ENCODE peak calls at places on chromosomes 5 and 9, in seven cellular contexts. D, S, L, O, Y, B and G are unnamed samples.
A peak's percentile ranks its signal among the peaks of the same experiment; 100 is the strongest.

GRCh38 chr5:76737846-76738245 is 21.9 kb downstream of the F2R start:
- DNase-seq in D (no peak), S (no peak), L (no peak), O (no peak), Y (no peak), B (no peak), G (no peak)

GRCh38 chr5:2375796-2376195 is 375.7 kb downstream of the IRX2 start:
- DNase-seq in D (no peak), S (no peak), L (no peak), O (no peak), Y (no peak), B (no peak), G (no peak)

GRCh38 chr5:1670342-1670741 is 129.3 kb downstream of the MRPL36 start:
- DNase-seq in D (no peak), S (no peak), L (no peak), O (no peak), Y (no peak), B (no peak), G (no peak)

GRCh38 chr9:14272924-14273528 is 40.9 kb downstream of the NFIB start:
- DNase-seq in D (no peak), S (no peak), L (no peak), O (no peak), Y (no peak), B (no peak), G (no peak)

GRCh38 chr5:176541338-176542134 is 4.3 kb upstream of the RNF44 start:
- DNase-seq in D (no peak), S (no peak), L (peak; percentile 85), O (no peak), Y (peak; percentile 75), B (peak; percentile 56), G (no peak)

GRCh38 chr5:76403713-76403962 is 553 bp downstream of the IQGAP2 start:
- DNase-seq in D (no peak), S (no peak), L (no peak), O (peak; percentile 68), Y (no peak), B (no peak), G (peak; percentile 72)

GRCh38 chr5:161256957-161257356 is 289.6 kb downstream of the GABRB2 start:
- DNase-seq in D (no peak), S (no peak), L (no peak), O (no peak), Y (no peak), B (no peak), G (no peak)

GRCh38 chr9:5642170-5642569 is 13.3 kb downstream of the RIC1 start:
- DNase-seq in D (no peak), S (no peak), L (no peak), O (no peak), Y (no peak), B (no peak), G (no peak)

GRCh38 chr9:78860806-78861475 is 564.0 kb downstream of the PSAT1 start:
- DNase-seq in D (no peak), S (no peak), L (no peak), O (no peak), Y (no peak), B (no peak), G (no peak)

GRCh38 chr9:2859776-2860379 is 16.0 kb upstream of the PUM3 start:
- DNase-seq in D (peak; percentile 50), S (peak; percentile 66), L (peak; percentile 81), O (peak; percentile 61), Y (peak; percentile 88), B (peak; percentile 39), G (peak; percentile 42)

GRCh38 chr5:134079748-134080581 is 34.5 kb upstream of the TCF7 start:
- DNase-seq in D (no peak), S (peak; percentile 48), L (no peak), O (no peak), Y (no peak), B (no peak), G (no peak)

GRCh38 chr5:264346-264745 is 7.1 kb upstream of the PDCD6 start:
- DNase-seq in D (no peak), S (no peak), L (no peak), O (no peak), Y (no peak), B (no peak), G (no peak)

GRCh38 chr9:70601000-70601929 is 186.8 kb upstream of the KLF9 start:
- DNase-seq in D (no peak), S (peak; percentile 99), L (peak; percentile 87), O (peak; percentile 70), Y (peak; percentile 98), B (peak; percentile 40), G (peak; percentile 75)

GRCh38 chr5:136518814-136519213 is 153.5 kb upstream of the TRPC7 start:
- DNase-seq in D (no peak), S (no peak), L (no peak), O (no peak), Y (no peak), B (no peak), G (no peak)

GRCh38 chr9:121924700-121925099 is 168.4 kb downstream of the TTLL11 start:
- DNase-seq in D (no peak), S (no peak), L (no peak), O (no peak), Y (no peak), B (no peak), G (no peak)

GRCh38 chr5:13601152-13601551 is 343.3 kb downstream of the DNAH5 start:
- DNase-seq in D (no peak), S (no peak), L (no peak), O (no peak), Y (no peak), B (peak; percentile 25), G (no peak)

GRCh38 chr9:134980516-134980915 is 62.8 kb upstream of the FCN1 start:
- DNase-seq in D (no peak), S (no peak), L (no peak), O (no peak), Y (no peak), B (no peak), G (no peak)

GRCh38 chr5:8842906-8843590 is 702.8 kb downstream of the SEMA5A start:
- DNase-seq in D (no peak), S (no peak), L (peak; percentile 28), O (peak; percentile 27), Y (peak; percentile 73), B (no peak), G (no peak)

GRCh38 chr9:109904666-109905065 is 124.7 kb downstream of the PALM2AKAP2 start:
- DNase-seq in D (no peak), S (no peak), L (no peak), O (no peak), Y (no peak), B (no peak), G (no peak)

GRCh38 chr5:9617739-9618504 is 12.2 kb downstream of the TAS2R1 start:
- DNase-seq in D (no peak), S (no peak), L (no peak), O (no peak), Y (no peak), B (no peak), G (no peak)

GRCh38 chr5:148979104-148979723 is 83.6 kb downstream of the SH3TC2 start:
- DNase-seq in D (no peak), S (no peak), L (no peak), O (no peak), Y (no peak), B (peak; percentile 85), G (no peak)

GRCh38 chr9:95242613-95243012 is 74.9 kb downstream of the FANCC start:
- DNase-seq in D (no peak), S (no peak), L (no peak), O (peak; percentile 24), Y (no peak), B (no peak), G (no peak)

GRCh38 chr9:74949859-74950258 is 2.9 kb downstream of the C9orf40 start:
- DNase-seq in D (no peak), S (no peak), L (no peak), O (no peak), Y (no peak), B (no peak), G (no peak)

GRCh38 chr5:56094579-56095361 is 100.0 kb upstream of the IL6ST start:
- DNase-seq in D (no peak), S (no peak), L (no peak), O (no peak), Y (no peak), B (no peak), G (no peak)

GRCh38 chr5:136811551-136811950 is 446.2 kb upstream of the TRPC7 start:
- DNase-seq in D (no peak), S (no peak), L (peak; percentile 13), O (no peak), Y (no peak), B (peak; percentile 6), G (no peak)

GRCh38 chr5:123367739-123368138 is 55.5 kb downstream of the CEP120 start:
- DNase-seq in D (no peak), S (no peak), L (peak; percentile 19), O (no peak), Y (no peak), B (no peak), G (no peak)

GRCh38 chr5:52693279-52693678 is 94.4 kb upstream of the ITGA1 start:
- DNase-seq in D (no peak), S (peak; percentile 66), L (peak; percentile 35), O (peak; percentile 12), Y (peak; percentile 46), B (no peak), G (no peak)

GRCh38 chr5:73188764-73189521 is 15.9 kb downstream of the TMEM174 start:
- DNase-seq in D (no peak), S (no peak), L (no peak), O (no peak), Y (no peak), B (no peak), G (no peak)

GRCh38 chr5:39948867-39949468 is 524.2 kb upstream of the DAB2 start:
- DNase-seq in D (peak; percentile 10), S (peak; percentile 68), L (peak; percentile 86), O (peak; percentile 30), Y (peak; percentile 83), B (peak; percentile 66), G (peak; percentile 29)

GRCh38 chr9:23160491-23160890 is 665.5 kb downstream of the ELAVL2 start:
- DNase-seq in D (no peak), S (no peak), L (no peak), O (no peak), Y (no peak), B (no peak), G (no peak)
- TF ChIP-seq CTCF in D (no peak), S (no peak), L (no peak), O (no peak), Y (no peak), B (no peak), G (no peak)

GRCh38 chr9:128809831-128810230 is 8.5 kb upstream of the ENDOG start:
- DNase-seq in D (no peak), S (no peak), L (no peak), O (no peak), Y (no peak), B (no peak), G (no peak)
- TF ChIP-seq CTCF in D (no peak), S (no peak), L (no peak), O (peak; percentile 11), Y (no peak), B (no peak), G (no peak)

DNA sequence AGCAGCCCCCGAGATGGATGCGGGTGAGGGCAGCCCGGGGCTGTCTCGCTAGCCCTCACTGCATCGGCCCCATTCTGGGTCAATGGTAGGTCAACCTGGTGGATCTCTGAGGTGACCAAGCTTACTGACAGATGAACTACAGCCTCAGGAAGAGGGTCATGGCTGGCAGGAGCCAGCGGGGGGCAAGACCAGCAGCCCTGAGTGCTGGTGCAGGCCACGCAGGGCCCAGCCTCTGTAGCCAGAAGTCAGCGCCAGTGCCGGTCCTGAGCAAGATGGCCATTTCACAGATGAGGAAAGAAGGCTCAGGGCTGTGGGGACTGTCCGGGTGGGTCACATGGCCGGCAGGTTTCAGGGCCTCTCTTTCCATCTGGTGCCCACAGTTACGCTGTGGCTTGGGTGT is 5.1 kb upstream of the DBH start:
- DNase-seq in D (no peak), S (no peak), L (no peak), O (no peak), Y (no peak), B (no peak), G (no peak)
- TF ChIP-seq CTCF in D (no peak), S (no peak), L (no peak), O (no peak), Y (no peak), B (no peak), G (no peak)

GRCh38 chr5:172773481-172774469 is 2.8 kb upstream of the DUSP1 start:
- DNase-seq in D (no peak), S (no peak), L (peak; percentile 29), O (no peak), Y (no peak), B (no peak), G (no peak)
- TF ChIP-seq CTCF in D (no peak), S (no peak), L (no peak), O (no peak), Y (no peak), B (no peak), G (no peak)